ENCODE peak calls at places on chromosomes 12 and 14, in four cellular contexts. F is HepG2, E is HCT116, Y is SK-N-SH. N is an unnamed sample.

GRCh38 chr12:119556830-119557229 is 36.7 kb upstream of the TMEM233 start:
- DNase-seq in F (no peak), E (no peak), Y (no peak), N (no peak)

GRCh38 chr14:61703342-61704129 is 8.2 kb downstream of the HIF1A start:
- DNase-seq in F (no peak), E (no peak), Y (no peak), N (no peak)

GRCh38 chr12:59972941-59973340 is 377.1 kb downstream of the SLC16A7 start:
- DNase-seq in F (peak), E (peak), Y (no peak), N (no peak)

GRCh38 chr14:63483315-63483714 is 59.9 kb downstream of the PPP2R5E start:
- DNase-seq in F (no peak), E (no peak), Y (no peak), N (no peak)

GRCh38 chr12:98154850-98155249 is 360.5 kb upstream of the TMPO start:
- DNase-seq in F (peak), E (peak), Y (peak), N (peak)

GRCh38 chr12:103169-103981 is 36.8 kb downstream of the IQSEC3 start:
- DNase-seq in F (no peak), E (peak), Y (peak), N (no peak)

GRCh38 chr12:6533653-6534157 is 612 bp upstream of the GAPDH start:
- DNase-seq in F (peak), E (peak), Y (peak), N (peak)

GRCh38 chr12:51958542-51958941 is 7.0 kb downstream of the ACVR1B start:
- DNase-seq in F (no peak), E (no peak), Y (no peak), N (no peak)

GRCh38 chr12:78963439-78964222 is 99.1 kb downstream of the SYT1 start:
- DNase-seq in F (no peak), E (peak), Y (no peak), N (no peak)

GRCh38 chr14:52067873-52068740 is 752 bp downstream of the NID2 start:
- DNase-seq in F (no peak), E (no peak), Y (peak), N (no peak)

GRCh38 chr12:5872745-5873144 is 72.3 kb downstream of the ANO2 start:
- DNase-seq in F (peak), E (peak), Y (no peak), N (no peak)

GRCh38 chr14:101965796-101966718 is 1.7 kb downstream of the DYNC1H1 start:
- DNase-seq in F (no peak), E (no peak), Y (no peak), N (no peak)

GRCh38 chr14:66628646-66629045 is 120.7 kb downstream of the GPHN start:
- DNase-seq in F (no peak), E (no peak), Y (no peak), N (no peak)

GRCh38 chr14:100261621-100262020 is 22.7 kb downstream of the YY1 start:
- DNase-seq in F (no peak), E (no peak), Y (no peak), N (no peak)

GRCh38 chr14:104687601-104688504 is 1.6 kb upstream of the INF2 start:
- DNase-seq in F (peak), E (peak), Y (no peak), N (no peak)
- TF ChIP-seq POLR2AphosphoS5 in F (peak), E (peak), Y (no peak), N (no peak)

GRCh38 chr12:26187014-26187413 is 8.4 kb upstream of the SSPN start:
- DNase-seq in F (no peak), E (no peak), Y (no peak), N (no peak)
- H3K9ac ChIP-seq in F (no peak), E (no peak), Y (no peak), N (no peak)

DNA sequence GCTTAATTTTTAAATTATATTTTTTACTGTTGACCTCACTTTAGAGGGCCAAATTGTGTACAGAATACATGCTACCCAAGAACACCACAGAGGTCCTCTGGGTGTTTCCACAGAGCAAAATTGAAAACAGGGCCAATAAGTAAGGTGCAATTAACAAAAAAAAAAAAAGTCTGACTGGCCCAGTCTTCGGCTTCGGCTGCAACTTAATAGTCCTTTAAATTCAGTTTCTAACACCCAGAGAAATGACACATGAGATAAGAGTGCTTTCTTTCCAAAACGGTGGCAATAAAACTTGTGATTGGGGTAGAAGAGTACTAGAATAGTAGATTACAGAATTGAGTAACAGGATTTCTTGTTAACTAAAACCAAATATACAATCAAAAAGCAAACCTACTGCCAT is 81.3 kb downstream of the MED13L start:
- DNase-seq in F (no peak), E (no peak), Y (no peak), N (no peak)
- H3K27ac ChIP-seq in F (no peak), E (no peak), Y (no peak), N (no peak)

DNA sequence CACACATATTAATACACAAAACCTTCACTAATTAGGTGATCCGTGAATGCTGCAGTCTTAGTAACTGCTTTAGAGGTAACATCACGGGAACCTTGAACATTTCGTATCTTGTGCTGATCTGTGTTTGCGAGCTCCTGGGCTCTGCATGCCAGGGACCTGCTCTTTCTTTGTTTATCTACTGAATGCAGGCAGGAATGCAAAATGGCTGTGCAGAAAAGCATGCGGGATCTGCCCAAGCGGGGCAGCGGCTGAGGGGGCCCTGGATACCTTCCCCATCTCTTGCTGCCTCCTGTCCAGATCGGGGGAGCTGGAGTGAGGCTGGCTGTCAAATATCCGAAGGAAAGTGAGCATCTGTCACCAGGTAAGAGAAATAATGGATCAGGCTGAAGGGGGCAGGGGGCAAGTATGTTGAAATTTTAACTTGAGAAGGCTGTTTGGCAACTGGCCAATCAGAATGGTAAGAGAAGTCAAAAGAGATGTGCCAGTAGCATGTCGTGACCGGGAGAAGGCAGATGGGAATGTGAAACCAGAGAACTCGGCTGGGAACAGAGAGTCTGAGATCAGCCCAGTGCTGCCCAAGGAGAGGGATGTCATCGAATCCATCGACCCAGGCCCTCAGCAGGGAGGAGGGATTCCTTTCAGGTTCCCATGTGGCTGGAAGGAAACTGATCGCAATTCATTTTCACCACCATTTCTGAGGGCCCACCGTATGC is 191.3 kb downstream of the TTC7B start:
- DNase-seq in F (peak), E (no peak), Y (no peak), N (no peak)
- TF ChIP-seq POLR2AphosphoS5 in F (no peak), E (no peak), Y (no peak), N (no peak)